ENCODE peak calls at places on chromosomes 3 and 15, in eight cellular contexts. One of them, this sample, is unnamed.

GRCh38 chr15:93296786-93297500 is 207.9 kb upstream of the RGMA start:
- DNase-seq in CD8-positive, alpha-beta T cell: no peak
- DNase-seq in astrocyte of the cerebellum: no peak
- DNase-seq in body of pancreas: no peak
- DNase-seq in cardiac muscle cell: no peak
- DNase-seq in heart left ventricle: no peak
- DNase-seq in fibroblast of the aortic adventitia: no peak
- DNase-seq in sigmoid colon: no peak
- DNase-seq in this sample: no peak

GRCh38 chr3:64518950-64519349 is 168.8 kb downstream of the ADAMTS9 start:
- DNase-seq in CD8-positive, alpha-beta T cell: no peak
- DNase-seq in astrocyte of the cerebellum: no peak
- DNase-seq in body of pancreas: no peak
- DNase-seq in cardiac muscle cell: peak
- DNase-seq in heart left ventricle: no peak
- DNase-seq in fibroblast of the aortic adventitia: no peak
- DNase-seq in sigmoid colon: no peak
- DNase-seq in this sample: peak

GRCh38 chr15:82847703-82848102 is 38.3 kb downstream of the WHAMM start:
- DNase-seq in CD8-positive, alpha-beta T cell: no peak
- DNase-seq in astrocyte of the cerebellum: no peak
- DNase-seq in body of pancreas: no peak
- DNase-seq in cardiac muscle cell: no peak
- DNase-seq in heart left ventricle: no peak
- DNase-seq in fibroblast of the aortic adventitia: no peak
- DNase-seq in sigmoid colon: no peak
- DNase-seq in this sample: no peak

GRCh38 chr3:106963446-106963845 is 413.8 kb upstream of the CCDC54 start:
- DNase-seq in CD8-positive, alpha-beta T cell: no peak
- DNase-seq in astrocyte of the cerebellum: peak
- DNase-seq in body of pancreas: no peak
- DNase-seq in cardiac muscle cell: peak
- DNase-seq in heart left ventricle: no peak
- DNase-seq in fibroblast of the aortic adventitia: peak
- DNase-seq in sigmoid colon: no peak
- DNase-seq in this sample: peak

GRCh38 chr15:89515477-89515876 is 19.1 kb upstream of the RHCG start:
- DNase-seq in CD8-positive, alpha-beta T cell: no peak
- DNase-seq in astrocyte of the cerebellum: no peak
- DNase-seq in body of pancreas: no peak
- DNase-seq in cardiac muscle cell: no peak
- DNase-seq in heart left ventricle: no peak
- DNase-seq in fibroblast of the aortic adventitia: no peak
- DNase-seq in sigmoid colon: no peak
- DNase-seq in this sample: no peak

GRCh38 chr15:36331531-36332275 is 247.7 kb upstream of the CDIN1 start:
- DNase-seq in CD8-positive, alpha-beta T cell: no peak
- DNase-seq in astrocyte of the cerebellum: no peak
- DNase-seq in body of pancreas: no peak
- DNase-seq in cardiac muscle cell: peak
- DNase-seq in heart left ventricle: no peak
- DNase-seq in fibroblast of the aortic adventitia: peak
- DNase-seq in sigmoid colon: no peak
- DNase-seq in this sample: no peak

GRCh38 chr15:60767134-60767824 is 288.3 kb upstream of the ICE2 start:
- DNase-seq in CD8-positive, alpha-beta T cell: no peak
- DNase-seq in astrocyte of the cerebellum: no peak
- DNase-seq in body of pancreas: no peak
- DNase-seq in cardiac muscle cell: no peak
- DNase-seq in heart left ventricle: no peak
- DNase-seq in fibroblast of the aortic adventitia: no peak
- DNase-seq in sigmoid colon: no peak
- DNase-seq in this sample: no peak

GRCh38 chr3:179829391-179829790 is 176.6 kb downstream of the USP13 start:
- DNase-seq in CD8-positive, alpha-beta T cell: no peak
- DNase-seq in astrocyte of the cerebellum: no peak
- DNase-seq in body of pancreas: no peak
- DNase-seq in cardiac muscle cell: no peak
- DNase-seq in heart left ventricle: no peak
- DNase-seq in fibroblast of the aortic adventitia: no peak
- DNase-seq in sigmoid colon: no peak
- DNase-seq in this sample: no peak

GRCh38 chr3:72338942-72339749 is 509.1 kb downstream of the SHQ1 start:
- DNase-seq in CD8-positive, alpha-beta T cell: no peak
- DNase-seq in astrocyte of the cerebellum: peak
- DNase-seq in body of pancreas: peak
- DNase-seq in cardiac muscle cell: peak
- DNase-seq in heart left ventricle: peak
- DNase-seq in fibroblast of the aortic adventitia: peak
- DNase-seq in sigmoid colon: no peak
- DNase-seq in this sample: peak

GRCh38 chr3:23592961-23593931 is 212.5 kb upstream of the UBE2E1 start:
- DNase-seq in CD8-positive, alpha-beta T cell: no peak
- DNase-seq in astrocyte of the cerebellum: no peak
- DNase-seq in body of pancreas: no peak
- DNase-seq in cardiac muscle cell: no peak
- DNase-seq in heart left ventricle: no peak
- DNase-seq in fibroblast of the aortic adventitia: no peak
- DNase-seq in sigmoid colon: no peak
- DNase-seq in this sample: no peak

GRCh38 chr15:75640483-75641175 is 605 bp upstream of the IMP3 start:
- DNase-seq in CD8-positive, alpha-beta T cell: peak
- DNase-seq in astrocyte of the cerebellum: no peak
- DNase-seq in body of pancreas: no peak
- DNase-seq in cardiac muscle cell: peak
- DNase-seq in heart left ventricle: peak
- DNase-seq in fibroblast of the aortic adventitia: peak
- DNase-seq in sigmoid colon: no peak
- DNase-seq in this sample: no peak

GRCh38 chr15:91849749-91850161 is 3.8 kb upstream of the SLCO3A1 start:
- DNase-seq in CD8-positive, alpha-beta T cell: no peak
- DNase-seq in astrocyte of the cerebellum: peak
- DNase-seq in body of pancreas: no peak
- DNase-seq in cardiac muscle cell: peak
- DNase-seq in heart left ventricle: no peak
- DNase-seq in fibroblast of the aortic adventitia: peak
- DNase-seq in sigmoid colon: no peak
- DNase-seq in this sample: no peak

GRCh38 chr3:186599142-186599784 is 13.6 kb upstream of the AHSG start:
- DNase-seq in CD8-positive, alpha-beta T cell: no peak
- DNase-seq in astrocyte of the cerebellum: no peak
- DNase-seq in body of pancreas: no peak
- DNase-seq in cardiac muscle cell: no peak
- DNase-seq in heart left ventricle: no peak
- DNase-seq in fibroblast of the aortic adventitia: no peak
- DNase-seq in sigmoid colon: no peak
- DNase-seq in this sample: no peak

GRCh38 chr3:149375824-149376196 is 1.6 kb downstream of the TM4SF1 start:
- DNase-seq in CD8-positive, alpha-beta T cell: no peak
- DNase-seq in astrocyte of the cerebellum: no peak
- DNase-seq in body of pancreas: no peak
- DNase-seq in cardiac muscle cell: no peak
- DNase-seq in heart left ventricle: no peak
- DNase-seq in fibroblast of the aortic adventitia: no peak
- DNase-seq in sigmoid colon: no peak
- DNase-seq in this sample: no peak
- H3K4me3 ChIP-seq in CD8-positive, alpha-beta T cell: no peak
- H3K4me3 ChIP-seq in astrocyte of the cerebellum: peak
- H3K4me3 ChIP-seq in body of pancreas: no peak
- H3K4me3 ChIP-seq in cardiac muscle cell: no peak
- H3K4me3 ChIP-seq in heart left ventricle: peak
- H3K4me3 ChIP-seq in fibroblast of the aortic adventitia: peak
- H3K4me3 ChIP-seq in sigmoid colon: peak
- H3K4me3 ChIP-seq in this sample: no peak

DNA sequence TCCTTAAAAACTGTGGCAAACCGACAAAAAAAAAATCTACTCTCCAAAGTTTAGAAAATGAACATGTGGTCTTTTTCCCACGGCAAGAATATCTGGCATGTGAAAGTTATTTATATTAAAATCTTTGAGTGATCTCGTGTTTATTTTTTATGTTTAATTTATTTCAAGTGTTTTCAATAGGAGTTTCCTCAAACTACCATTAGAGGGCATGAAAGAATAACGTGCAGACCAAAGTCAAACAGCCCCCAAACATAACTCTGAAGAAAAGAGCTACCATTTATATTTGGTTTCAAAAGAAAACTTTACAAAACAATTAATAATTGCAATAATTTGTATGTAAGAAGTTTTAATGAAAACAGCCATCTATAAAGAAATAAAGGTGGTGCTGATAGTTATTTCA is 286.3 kb downstream of the ZIC4 start:
- DNase-seq in CD8-positive, alpha-beta T cell: no peak
- DNase-seq in astrocyte of the cerebellum: peak
- DNase-seq in body of pancreas: no peak
- DNase-seq in cardiac muscle cell: peak
- DNase-seq in heart left ventricle: no peak
- DNase-seq in fibroblast of the aortic adventitia: peak
- DNase-seq in sigmoid colon: no peak
- DNase-seq in this sample: no peak
- TF ChIP-seq CTCF in CD8-positive, alpha-beta T cell: no peak
- TF ChIP-seq CTCF in astrocyte of the cerebellum: peak
- TF ChIP-seq CTCF in body of pancreas: peak
- TF ChIP-seq CTCF in cardiac muscle cell: peak
- TF ChIP-seq CTCF in heart left ventricle: no peak
- TF ChIP-seq CTCF in fibroblast of the aortic adventitia: peak
- TF ChIP-seq CTCF in sigmoid colon: no peak
- TF ChIP-seq CTCF in this sample: peak

GRCh38 chr3:170100937-170101336 is 63.1 kb downstream of the GPR160 start:
- DNase-seq in CD8-positive, alpha-beta T cell: no peak
- DNase-seq in astrocyte of the cerebellum: no peak
- DNase-seq in body of pancreas: no peak
- DNase-seq in cardiac muscle cell: no peak
- DNase-seq in heart left ventricle: no peak
- DNase-seq in fibroblast of the aortic adventitia: no peak
- DNase-seq in sigmoid colon: no peak
- DNase-seq in this sample: no peak
- H3K4me3 ChIP-seq in CD8-positive, alpha-beta T cell: no peak
- H3K4me3 ChIP-seq in astrocyte of the cerebellum: no peak
- H3K4me3 ChIP-seq in body of pancreas: no peak
- H3K4me3 ChIP-seq in cardiac muscle cell: no peak
- H3K4me3 ChIP-seq in heart left ventricle: no peak
- H3K4me3 ChIP-seq in fibroblast of the aortic adventitia: no peak
- H3K4me3 ChIP-seq in sigmoid colon: no peak
- H3K4me3 ChIP-seq in this sample: no peak

DNA sequence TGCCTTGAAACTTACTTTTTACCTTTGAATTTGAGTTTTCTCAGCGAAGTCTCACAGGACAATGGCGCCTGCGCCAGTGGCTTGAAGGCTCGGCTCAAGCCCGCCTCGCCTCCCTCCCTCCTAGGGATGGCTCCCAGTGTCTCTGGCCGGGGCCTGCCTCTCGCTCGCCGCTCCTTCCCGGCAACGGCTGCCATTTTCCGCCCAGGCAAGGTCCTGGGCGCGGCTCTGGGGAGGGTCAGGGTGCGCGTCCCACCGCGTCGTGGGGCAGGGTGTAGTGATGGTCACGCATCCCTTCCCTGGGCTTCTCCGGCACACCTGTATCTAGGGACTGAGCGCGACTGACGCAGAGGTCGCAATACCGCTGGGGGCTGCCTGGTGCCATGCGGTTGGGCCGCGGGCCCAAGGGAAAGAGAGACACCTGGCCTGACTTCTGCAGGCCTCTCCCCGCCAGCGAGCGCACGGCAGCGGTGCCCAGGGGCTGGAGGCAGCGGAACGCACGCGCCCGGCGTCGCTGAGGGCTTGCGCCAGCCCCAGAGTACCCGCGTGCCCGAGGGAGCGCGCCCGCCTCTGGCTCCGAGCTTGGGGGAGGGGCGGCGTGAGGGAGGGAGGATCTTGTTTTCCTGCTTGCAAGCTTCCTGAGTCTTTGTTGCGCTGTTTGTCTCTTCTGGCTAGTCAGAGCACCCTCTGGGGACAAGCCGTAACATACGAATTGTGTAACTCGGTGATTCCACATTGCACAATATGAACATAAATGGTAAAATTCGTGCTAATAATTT is 20.7 kb upstream of the FEM1B start:
- DNase-seq in CD8-positive, alpha-beta T cell: peak
- DNase-seq in astrocyte of the cerebellum: peak
- DNase-seq in body of pancreas: peak
- DNase-seq in cardiac muscle cell: peak
- DNase-seq in heart left ventricle: peak
- DNase-seq in fibroblast of the aortic adventitia: peak
- DNase-seq in sigmoid colon: peak
- DNase-seq in this sample: no peak
- TF ChIP-seq CTCF in CD8-positive, alpha-beta T cell: no peak
- TF ChIP-seq CTCF in astrocyte of the cerebellum: no peak
- TF ChIP-seq CTCF in body of pancreas: no peak
- TF ChIP-seq CTCF in cardiac muscle cell: no peak
- TF ChIP-seq CTCF in heart left ventricle: no peak
- TF ChIP-seq CTCF in fibroblast of the aortic adventitia: no peak
- TF ChIP-seq CTCF in sigmoid colon: no peak
- TF ChIP-seq CTCF in this sample: no peak

DNA sequence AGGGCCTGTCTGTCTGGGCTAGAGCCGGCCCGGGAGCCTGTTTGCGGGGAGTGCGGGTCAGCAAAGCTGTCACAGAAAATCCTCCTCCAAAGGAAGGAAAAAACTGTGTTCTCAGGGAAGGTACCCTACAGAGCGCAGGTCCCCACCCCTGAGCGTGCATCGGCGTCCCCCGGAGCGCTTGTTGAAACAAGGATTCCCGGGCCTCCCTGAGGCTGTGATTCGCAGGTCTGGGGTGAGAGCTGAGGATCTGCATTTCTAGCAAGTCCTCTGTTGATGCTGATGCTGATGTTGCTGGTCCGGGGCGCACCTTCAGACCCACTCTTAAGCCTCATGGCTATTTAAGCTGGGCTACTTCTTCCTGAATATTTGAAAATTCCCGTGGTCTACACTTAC is 226.3 kb upstream of the IGF1R start:
- DNase-seq in CD8-positive, alpha-beta T cell: no peak
- DNase-seq in astrocyte of the cerebellum: no peak
- DNase-seq in body of pancreas: no peak
- DNase-seq in cardiac muscle cell: no peak
- DNase-seq in heart left ventricle: no peak
- DNase-seq in fibroblast of the aortic adventitia: no peak
- DNase-seq in sigmoid colon: no peak
- DNase-seq in this sample: no peak
- H3K4me3 ChIP-seq in CD8-positive, alpha-beta T cell: no peak
- H3K4me3 ChIP-seq in astrocyte of the cerebellum: no peak
- H3K4me3 ChIP-seq in body of pancreas: no peak
- H3K4me3 ChIP-seq in cardiac muscle cell: peak
- H3K4me3 ChIP-seq in heart left ventricle: no peak
- H3K4me3 ChIP-seq in fibroblast of the aortic adventitia: no peak
- H3K4me3 ChIP-seq in sigmoid colon: peak
- H3K4me3 ChIP-seq in this sample: no peak

GRCh38 chr3:22175899-22176298 is 424.9 kb upstream of the ZNF385D start:
- DNase-seq in CD8-positive, alpha-beta T cell: no peak
- DNase-seq in astrocyte of the cerebellum: no peak
- DNase-seq in body of pancreas: no peak
- DNase-seq in cardiac muscle cell: peak
- DNase-seq in heart left ventricle: no peak
- DNase-seq in fibroblast of the aortic adventitia: peak
- DNase-seq in sigmoid colon: no peak
- DNase-seq in this sample: no peak
- TF ChIP-seq CTCF in CD8-positive, alpha-beta T cell: no peak
- TF ChIP-seq CTCF in astrocyte of the cerebellum: peak
- TF ChIP-seq CTCF in body of pancreas: peak
- TF ChIP-seq CTCF in cardiac muscle cell: peak
- TF ChIP-seq CTCF in heart left ventricle: no peak
- TF ChIP-seq CTCF in fibroblast of the aortic adventitia: no peak
- TF ChIP-seq CTCF in sigmoid colon: no peak
- TF ChIP-seq CTCF in this sample: no peak

GRCh38 chr3:147421184-147421912 is 12.2 kb downstream of the ZIC1 start:
- DNase-seq in CD8-positive, alpha-beta T cell: no peak
- DNase-seq in astrocyte of the cerebellum: no peak
- DNase-seq in body of pancreas: no peak
- DNase-seq in cardiac muscle cell: no peak
- DNase-seq in heart left ventricle: no peak
- DNase-seq in fibroblast of the aortic adventitia: no peak
- DNase-seq in sigmoid colon: no peak
- DNase-seq in this sample: no peak
- H3K4me3 ChIP-seq in CD8-positive, alpha-beta T cell: no peak
- H3K4me3 ChIP-seq in astrocyte of the cerebellum: peak
- H3K4me3 ChIP-seq in body of pancreas: no peak
- H3K4me3 ChIP-seq in cardiac muscle cell: peak
- H3K4me3 ChIP-seq in heart left ventricle: no peak
- H3K4me3 ChIP-seq in fibroblast of the aortic adventitia: no peak
- H3K4me3 ChIP-seq in sigmoid colon: no peak
- H3K4me3 ChIP-seq in this sample: peak